ENCODE peak calls at places on chromosomes 13 and 19, in six cellular contexts. P is H9, H is IMR-90, L is trophoblast cell, T is neuronal stem cell, J is H1. O is an unnamed sample.

GRCh38 chr13:82654851-82655517 is 1227.3 kb downstream of the SLITRK1 start:
- DNase-seq in P (no peak), H (peak), L (no peak), T (no peak), J (no peak), O (no peak)

GRCh38 chr13:106376411-106377112 is 158.9 kb downstream of the EFNB2 start:
- DNase-seq in P (no peak), H (peak), L (peak), T (no peak), J (no peak), O (peak)

GRCh38 chr13:27359203-27359821 is 65.1 kb upstream of the GTF3A start:
- DNase-seq in P (peak), H (peak), L (peak), T (peak), J (no peak), O (peak)

GRCh38 chr19:10074153-10074552 is 12.0 kb upstream of the SHFL start:
- DNase-seq in P (no peak), H (peak), L (no peak), T (no peak), J (no peak), O (peak)

GRCh38 chr19:38321646-38322323 is 2.1 kb downstream of the KCNK6 start:
- DNase-seq in P (no peak), H (peak), L (peak), T (no peak), J (no peak), O (peak)

GRCh38 chr13:74070513-74070912 is 63.7 kb downstream of the KLF12 start:
- DNase-seq in P (no peak), H (no peak), L (no peak), T (no peak), J (no peak), O (no peak)

GRCh38 chr13:73676550-73677040 is 457.6 kb downstream of the KLF12 start:
- DNase-seq in P (no peak), H (no peak), L (no peak), T (no peak), J (no peak), O (no peak)

GRCh38 chr19:56597696-56598095 is 2.6 kb downstream of the ZNF71 start:
- DNase-seq in P (no peak), H (peak), L (no peak), T (no peak), J (no peak), O (no peak)

GRCh38 chr19:610071-610800 is 20.6 kb downstream of the HCN2 start:
- DNase-seq in P (no peak), H (no peak), L (no peak), T (no peak), J (no peak), O (no peak)

GRCh38 chr19:50870417-50871089 is 2.7 kb upstream of the KLK2 start:
- DNase-seq in P (peak), H (peak), L (peak), T (no peak), J (peak), O (no peak)

GRCh38 chr13:38394777-38395504 is 45.3 kb downstream of the UFM1 start:
- DNase-seq in P (no peak), H (no peak), L (no peak), T (no peak), J (no peak), O (peak)

GRCh38 chr13:98575876-98576214 is 1.1 kb downstream of the STK24 start:
- DNase-seq in P (no peak), H (no peak), L (no peak), T (no peak), J (no peak), O (no peak)

GRCh38 chr19:39631178-39631577 is 24.5 kb upstream of the LGALS16 start:
- DNase-seq in P (no peak), H (no peak), L (peak), T (no peak), J (no peak), O (no peak)

GRCh38 chr13:48496796-48497195 is 36.1 kb downstream of the RCBTB2 start:
- DNase-seq in P (no peak), H (no peak), L (no peak), T (no peak), J (no peak), O (no peak)

GRCh38 chr13:25095862-25096453 is at the start of gene PABPC3:
- DNase-seq in P (no peak), H (no peak), L (peak), T (no peak), J (no peak), O (no peak)

GRCh38 chr19:31659897-31660210 is 310.6 kb upstream of the TSHZ3 start:
- DNase-seq in P (no peak), H (peak), L (no peak), T (no peak), J (no peak), O (peak)

GRCh38 chr13:100667894-100668293 is 6.7 kb downstream of the TMTC4 start:
- DNase-seq in P (no peak), H (no peak), L (no peak), T (no peak), J (no peak), O (no peak)

GRCh38 chr13:47661076-47661475 is 340.0 kb downstream of the SUCLA2 start:
- DNase-seq in P (no peak), H (peak), L (no peak), T (no peak), J (no peak), O (peak)

GRCh38 chr19:10521461-10522216 is 4.4 kb upstream of the S1PR5 start:
- DNase-seq in P (no peak), H (no peak), L (no peak), T (no peak), J (no peak), O (no peak)

GRCh38 chr13:29105779-29106178 is 285.6 kb downstream of the MTUS2 start:
- DNase-seq in P (peak), H (no peak), L (no peak), T (no peak), J (peak), O (no peak)

GRCh38 chr19:47105874-47106273 is 7.7 kb downstream of the ZC3H4 start:
- DNase-seq in P (no peak), H (no peak), L (no peak), T (no peak), J (no peak), O (no peak)

GRCh38 chr13:111397202-111397880 is 76.9 kb downstream of the TEX29 start:
- DNase-seq in P (no peak), H (no peak), L (no peak), T (no peak), J (no peak), O (no peak)

GRCh38 chr19:13588953-13589833 is 82.9 kb upstream of the CACNA1A start:
- DNase-seq in P (peak), H (peak), L (peak), T (peak), J (peak), O (peak)

GRCh38 chr13:113730145-113730750 is 28.8 kb upstream of the TMEM255B start:
- DNase-seq in P (no peak), H (no peak), L (no peak), T (no peak), J (no peak), O (no peak)

GRCh38 chr19:32343550-32344262 is 1.7 kb upstream of the ZNF507 start:
- DNase-seq in P (no peak), H (no peak), L (peak), T (no peak), J (no peak), O (no peak)

GRCh38 chr13:24328145-24328544 is 18.8 kb downstream of the C1QTNF9 start:
- DNase-seq in P (no peak), H (no peak), L (peak), T (no peak), J (no peak), O (no peak)

GRCh38 chr13:101785858-101786257 is 333.4 kb downstream of the ITGBL1 start:
- DNase-seq in P (peak), H (peak), L (no peak), T (peak), J (peak), O (peak)

GRCh38 chr19:29741776-29742175 is 26.7 kb upstream of the C19orf12 start:
- DNase-seq in P (no peak), H (no peak), L (peak), T (no peak), J (no peak), O (no peak)

GRCh38 chr13:40190656-40191100 is 475.8 kb downstream of the FOXO1 start:
- DNase-seq in P (no peak), H (peak), L (peak), T (peak), J (no peak), O (peak)

GRCh38 chr13:97866751-97867150 is 86.7 kb upstream of the IPO5 start:
- DNase-seq in P (no peak), H (no peak), L (peak), T (no peak), J (peak), O (no peak)

GRCh38 chr13:103640617-103641016 is 574.4 kb upstream of the SLC10A2 start:
- DNase-seq in P (no peak), H (no peak), L (no peak), T (no peak), J (no peak), O (no peak)
- H3K14ac ChIP-seq in P (no peak), H (no peak), L (no peak), T (no peak), J (no peak), O (no peak)

GRCh38 chr13:104314321-104314720 is 1248.1 kb upstream of the SLC10A2 start:
- DNase-seq in P (no peak), H (no peak), L (no peak), T (no peak), J (no peak), O (no peak)
- H3K14ac ChIP-seq in P (no peak), H (no peak), L (no peak), T (no peak), J (no peak), O (no peak)

GRCh38 chr19:11587973-11588631 is 9.2 kb upstream of the ZNF627 start:
- DNase-seq in P (no peak), H (no peak), L (no peak), T (no peak), J (no peak), O (no peak)

GRCh38 chr19:11581740-11582139 is 4.3 kb upstream of the ACP5 start:
- DNase-seq in P (no peak), H (peak), L (no peak), T (no peak), J (no peak), O (peak)

DNA sequence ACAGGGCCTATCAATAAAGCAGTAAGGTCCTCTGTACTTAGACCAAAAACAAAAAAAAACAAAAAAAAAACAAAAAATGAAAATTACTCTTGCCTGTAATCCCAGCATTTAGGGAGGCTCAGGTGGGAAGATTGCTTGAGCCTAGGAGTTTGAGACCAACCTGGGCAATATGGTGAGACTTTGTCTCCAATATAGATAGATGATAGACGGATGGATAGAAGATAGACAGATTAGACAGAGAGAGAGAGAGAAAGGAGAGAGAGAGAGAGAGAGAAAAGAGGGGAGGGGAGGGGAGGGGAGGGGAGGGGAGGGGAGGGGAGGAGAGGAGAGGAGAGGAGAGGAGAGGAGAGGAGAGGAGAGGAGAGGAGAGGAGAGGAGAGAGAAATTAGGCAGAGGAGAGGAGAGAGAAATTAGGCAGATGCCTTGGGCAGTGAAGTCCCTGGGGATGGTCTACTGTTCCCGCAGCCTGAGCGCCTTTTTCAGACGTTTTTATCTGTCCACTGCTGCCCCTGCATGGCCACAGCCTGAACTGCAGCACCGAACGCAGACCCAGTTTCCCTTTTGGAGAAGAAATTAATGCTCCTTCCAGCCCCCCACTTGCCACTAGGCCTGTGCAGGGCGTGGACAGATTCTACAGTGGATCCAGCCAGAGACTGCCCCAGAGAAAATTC is 9.8 kb upstream of the ZNF627 start:
- DNase-seq in P (peak), H (peak), L (peak), T (peak), J (peak), O (peak)
- H3K14ac ChIP-seq in P (no peak), H (no peak), L (no peak), T (no peak), J (no peak), O (no peak)

GRCh38 chr19:18594824-18595373 is 6.3 kb downstream of the REX1BD start:
- DNase-seq in P (no peak), H (no peak), L (no peak), T (no peak), J (peak), O (no peak)
- H3K14ac ChIP-seq in P (no peak), H (peak), L (no peak), T (no peak), J (no peak), O (no peak)

DNA sequence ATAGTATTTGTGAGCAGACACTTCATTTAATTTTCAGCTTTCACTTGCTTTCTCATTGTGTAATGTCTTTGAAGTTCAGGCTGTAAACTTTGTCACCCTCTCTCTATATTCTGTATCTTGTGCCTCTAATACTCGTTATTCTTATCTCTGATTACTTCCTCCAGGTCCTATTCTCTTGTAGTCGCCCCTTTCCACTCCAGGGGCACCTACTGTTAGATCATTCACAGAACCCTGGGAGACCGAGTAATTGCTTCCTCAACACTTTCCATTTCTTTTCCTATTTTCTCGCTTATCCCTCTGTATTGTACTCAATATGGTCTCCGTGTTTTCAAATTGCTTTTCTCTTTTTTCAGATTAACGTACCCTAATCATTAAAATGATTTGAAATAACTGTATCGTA is 93.9 kb upstream of the TDRD3 start:
- DNase-seq in P (no peak), H (no peak), L (no peak), T (no peak), J (no peak), O (no peak)
- H3K14ac ChIP-seq in P (no peak), H (no peak), L (no peak), T (no peak), J (no peak), O (no peak)